ENCODE peak calls at places on chromosomes 5 and 9, in nine cellular contexts. A is WTC11, W is endothelial cell of umbilical vein, H is HCT116, G is SK-N-SH, K is H1, P is NB4, U is HepG2, S is K562. V is an unnamed sample.
A peak's percentile ranks its signal among the peaks of the same experiment; 100 is the strongest.

GRCh38 chr9:130825051-130825651 is 9.9 kb upstream of the ABL1 start:
- DNase-seq in A (no peak), W (peak; percentile 59), H (no peak), G (peak; percentile 42), K (peak; percentile 43), P (no peak), U (no peak), S (peak; percentile 88), V (no peak)

GRCh38 chr5:57692582-57693487 is 210.2 kb upstream of the ACTBL2 start:
- DNase-seq in A (peak; percentile 21), W (peak; percentile 90), H (peak; percentile 94), G (no peak), K (no peak), P (peak; percentile 65), U (peak; percentile 92), S (peak; percentile 79), V (peak; percentile 93)

GRCh38 chr5:134435525-134435924 is 23.8 kb upstream of the CDKN2AIPNL start:
- DNase-seq in A (no peak), W (no peak), H (peak; percentile 45), G (no peak), K (no peak), P (no peak), U (no peak), S (no peak), V (peak; percentile 29)

GRCh38 chr9:33798545-33798944 is 3.2 kb downstream of the PRSS3 start:
- DNase-seq in A (no peak), W (no peak), H (no peak), G (no peak), K (no peak), P (no peak), U (no peak), S (no peak), V (no peak)

GRCh38 chr9:34376596-34377401 is at the start of gene MYORG:
- DNase-seq in A (peak; percentile 99), W (peak; percentile 84), H (peak; percentile 94), G (peak; percentile 98), K (peak; percentile 98), P (peak; percentile 100), U (peak; percentile 95), S (peak; percentile 92), V (peak; percentile 96)

GRCh38 chr5:174287761-174288160 is 242.3 kb downstream of the NSG2 start:
- DNase-seq in A (no peak), W (no peak), H (no peak), G (no peak), K (peak; percentile 13), P (no peak), U (no peak), S (no peak), V (no peak)

GRCh38 chr5:39674209-39675082 is 249.7 kb upstream of the DAB2 start:
- DNase-seq in A (no peak), W (no peak), H (no peak), G (no peak), K (no peak), P (no peak), U (no peak), S (no peak), V (no peak)

GRCh38 chr5:912356-913091 is 19.8 kb downstream of the TRIP13 start:
- DNase-seq in A (no peak), W (peak; percentile 51), H (peak; percentile 98), G (no peak), K (no peak), P (peak; percentile 45), U (no peak), S (no peak), V (peak; percentile 96)

GRCh38 chr5:115349001-115349817 is 52.8 kb upstream of the CCDC112 start:
- DNase-seq in A (no peak), W (peak; percentile 86), H (peak; percentile 36), G (no peak), K (no peak), P (peak; percentile 53), U (peak; percentile 69), S (no peak), V (peak; percentile 79)

GRCh38 chr5:178277866-178278265 is 45.3 kb upstream of the PHYKPL start:
- DNase-seq in A (no peak), W (no peak), H (no peak), G (no peak), K (no peak), P (no peak), U (no peak), S (no peak), V (no peak)

GRCh38 chr9:91949946-91950664 is at the start of gene ROR2:
- DNase-seq in A (peak; percentile 86), W (peak; percentile 7), H (peak; percentile 37), G (peak; percentile 96), K (peak; percentile 94), P (peak; percentile 88), U (no peak), S (peak; percentile 89), V (peak; percentile 59)

GRCh38 chr5:32059779-32060178 is 114.3 kb downstream of the GOLPH3 start:
- DNase-seq in A (no peak), W (no peak), H (no peak), G (no peak), K (no peak), P (no peak), U (no peak), S (no peak), V (peak; percentile 64)

GRCh38 chr9:13928988-13929387 is 385.0 kb downstream of the NFIB start:
- DNase-seq in A (no peak), W (peak; percentile 87), H (no peak), G (no peak), K (no peak), P (no peak), U (no peak), S (no peak), V (no peak)

GRCh38 chr5:173833200-173833599 is 54.9 kb upstream of the CPEB4 start:
- DNase-seq in A (no peak), W (no peak), H (no peak), G (no peak), K (no peak), P (no peak), U (no peak), S (no peak), V (no peak)

GRCh38 chr9:94110821-94111252 is 26.6 kb downstream of the PTPDC1 start:
- DNase-seq in A (no peak), W (no peak), H (no peak), G (no peak), K (no peak), P (no peak), U (no peak), S (peak; percentile 78), V (no peak)

GRCh38 chr5:147305147-147305546 is 70.3 kb downstream of the STK32A start:
- DNase-seq in A (peak; percentile 19), W (no peak), H (no peak), G (no peak), K (no peak), P (no peak), U (no peak), S (no peak), V (no peak)

GRCh38 chr5:147223951-147224791 is 10.7 kb upstream of the STK32A start:
- DNase-seq in A (peak; percentile 19), W (peak; percentile 60), H (peak; percentile 36), G (peak; percentile 69), K (no peak), P (peak; percentile 37), U (peak; percentile 8), S (peak; percentile 7), V (peak; percentile 38)

GRCh38 chr5:54529565-54529964 is 12.0 kb downstream of the SNX18 start:
- DNase-seq in A (no peak), W (peak; percentile 84), H (no peak), G (no peak), K (no peak), P (no peak), U (no peak), S (no peak), V (no peak)
- TF ChIP-seq MAX in A (no peak), W (no peak), H (no peak), G (no peak), K (no peak), P (no peak), U (no peak), S (no peak), V (no peak)

GRCh38 chr9:80701061-80701460 is 988.3 kb downstream of the TLE1 start:
- DNase-seq in A (no peak), W (no peak), H (no peak), G (no peak), K (no peak), P (no peak), U (no peak), S (no peak), V (no peak)

GRCh38 chr9:80692751-80693150 is 996.6 kb downstream of the TLE1 start:
- DNase-seq in A (no peak), W (no peak), H (no peak), G (no peak), K (no peak), P (no peak), U (no peak), S (no peak), V (no peak)

GRCh38 chr9:80699551-80699998 is 989.8 kb downstream of the TLE1 start:
- DNase-seq in A (no peak), W (no peak), H (no peak), G (no peak), K (no peak), P (no peak), U (no peak), S (no peak), V (no peak)

GRCh38 chr9:80698725-80699124 is 990.6 kb downstream of the TLE1 start:
- DNase-seq in A (no peak), W (no peak), H (no peak), G (no peak), K (no peak), P (no peak), U (no peak), S (no peak), V (no peak)
- TF ChIP-seq MAX in A (no peak), W (no peak), H (no peak), G (no peak), K (no peak), P (no peak), U (no peak), S (no peak), V (no peak)

GRCh38 chr5:107389130-107389553 is 281.6 kb downstream of the EFNA5 start:
- DNase-seq in A (no peak), W (peak; percentile 92), H (no peak), G (no peak), K (no peak), P (peak; percentile 80), U (no peak), S (no peak), V (peak; percentile 86)
- TF ChIP-seq MAX in A (no peak), W (no peak), H (no peak), G (no peak), K (no peak), P (no peak), U (no peak), S (no peak), V (peak; percentile 15)

DNA sequence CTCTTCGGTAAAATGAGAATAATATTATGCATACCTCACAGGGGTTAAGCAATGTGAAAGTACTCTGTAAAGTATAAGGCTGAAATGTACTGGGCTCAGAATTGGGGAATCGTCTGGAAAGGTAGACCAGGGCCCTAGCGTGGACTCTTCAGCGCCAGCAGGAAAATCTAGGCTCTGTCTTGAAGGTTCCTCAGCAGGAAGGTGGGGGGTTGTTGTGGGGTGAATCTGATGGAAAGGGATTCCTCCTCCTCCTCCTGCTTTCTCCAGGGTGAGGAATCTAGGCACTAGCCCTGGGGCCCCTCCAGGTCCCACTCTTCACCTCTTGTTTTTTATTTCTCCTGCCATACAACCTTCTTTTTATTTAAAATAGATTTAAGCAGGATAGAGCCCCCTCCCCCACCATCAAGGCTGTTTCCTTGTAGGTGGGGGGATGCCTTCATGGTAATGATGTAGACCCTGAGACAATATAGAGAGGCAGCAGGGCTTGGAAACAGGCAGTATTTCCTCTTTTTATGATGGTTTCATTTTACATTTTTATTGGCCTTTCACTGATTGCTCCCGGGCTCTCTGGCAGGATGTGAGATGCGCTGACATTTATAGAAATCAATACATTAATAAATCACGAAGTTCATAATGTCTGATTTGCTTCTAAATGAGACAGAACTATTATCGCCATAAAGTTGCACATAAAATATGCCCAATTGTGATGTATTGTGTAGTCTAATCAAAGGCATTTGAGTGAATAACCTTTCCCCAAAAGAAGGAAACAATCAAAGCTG is 78.9 kb upstream of the GABRP start:
- DNase-seq in A (no peak), W (no peak), H (no peak), G (no peak), K (no peak), P (no peak), U (no peak), S (no peak), V (no peak)
- TF ChIP-seq MAX in A (no peak), W (no peak), H (no peak), G (no peak), K (no peak), P (no peak), U (no peak), S (no peak), V (no peak)